ENCODE peak calls at places on chromosomes 5 and 9, in four cellular contexts. Z is substantia nigra, R is NCI-H1092, D is GM04503. B is an unnamed sample.
A peak's percentile ranks its signal among the peaks of the same experiment; 100 is the strongest.

GRCh38 chr9:19408316-19408692 is 505 bp upstream of the ACER2 start:
- DNase-seq in D (no peak), R (no peak), Z (no peak), B (no peak)

GRCh38 chr5:39523821-39524220 is 99.0 kb upstream of the DAB2 start:
- DNase-seq in D (no peak), R (no peak), Z (no peak), B (no peak)

GRCh38 chr5:169811023-169811422 is 169.3 kb downstream of the INSYN2B start:
- DNase-seq in Z (no peak), D (no peak), R (no peak), B (no peak)

GRCh38 chr5:178335287-178336030 is 102.9 kb upstream of the PHYKPL start:
- DNase-seq in D (no peak), Z (no peak), R (no peak), B (no peak)

GRCh38 chr5:440413-441180 is 2.4 kb upstream of the EXOC3 start:
- DNase-seq in R (no peak), Z (no peak), D (no peak), B (no peak)

GRCh38 chr9:122393284-122393983 is 22.6 kb downstream of the PTGS1 start:
- DNase-seq in R (no peak), D (no peak), Z (no peak), B (no peak)

GRCh38 chr9:116763665-116764064 is 76.6 kb downstream of the TRIM32 start:
- DNase-seq in R (no peak), Z (no peak), D (no peak), B (no peak)

GRCh38 chr9:124843635-124844034 is 9.6 kb upstream of the WDR38 start:
- DNase-seq in R (no peak), Z (no peak), D (no peak), B (no peak)

GRCh38 chr9:126986506-126986951 is 71.9 kb downstream of the RALGPS1 start:
- DNase-seq in D (no peak), Z (no peak), R (no peak), B (no peak)

GRCh38 chr9:133945314-133945975 is 46.7 kb downstream of the VAV2 start:
- DNase-seq in Z (no peak), R (no peak), D (no peak), B (peak; percentile 4)

GRCh38 chr5:94674841-94675382 is 56.4 kb downstream of the SLF1 start:
- DNase-seq in D (no peak), Z (no peak), R (no peak), B (no peak)

GRCh38 chr9:80968611-80969010 is 720.7 kb downstream of the TLE1 start:
- DNase-seq in D (no peak), Z (no peak), R (no peak), B (no peak)

GRCh38 chr5:128111818-128112448 is 28.4 kb downstream of the SLC12A2 start:
- DNase-seq in R (no peak), D (peak; percentile 53), Z (no peak), B (no peak)

GRCh38 chr9:131735238-131736181 is 4.4 kb downstream of the RAPGEF1 start:
- DNase-seq in R (no peak), D (no peak), Z (no peak), B (no peak)

GRCh38 chr9:72203205-72203803 is 54.1 kb downstream of the GDA start:
- DNase-seq in D (no peak), R (no peak), Z (no peak), B (peak; percentile 63)

GRCh38 chr9:73595036-73595545 is 443.4 kb downstream of the ANXA1 start:
- DNase-seq in D (no peak), Z (no peak), R (peak; percentile 34), B (no peak)

GRCh38 chr5:149827086-149827485 is 97.0 kb downstream of the PPARGC1B start:
- DNase-seq in R (no peak), Z (no peak), D (no peak), B (no peak)

GRCh38 chr9:4837768-4838546 is 45.2 kb downstream of the RCL1 start:
- DNase-seq in Z (no peak), D (peak; percentile 96), R (no peak), B (no peak)

GRCh38 chr9:99855467-99856176 is 33.9 kb downstream of the NR4A3 start:
- DNase-seq in D (no peak), Z (no peak), R (no peak), B (no peak)

GRCh38 chr9:78856781-78857180 is 559.9 kb downstream of the PSAT1 start:
- DNase-seq in Z (no peak), D (no peak), R (no peak), B (no peak)

GRCh38 chr9:73183917-73184861 is 32.5 kb downstream of the ANXA1 start:
- DNase-seq in Z (no peak), D (no peak), R (peak; percentile 1), B (no peak)

B was measured in body of pancreas.